ENCODE peak calls at places on chromosomes 16 and 17, in ten cellular contexts. Q, R, S, A, T, B, I, G, V and X are unnamed samples.

GRCh38 chr16:28318042-28318597 is 25.8 kb downstream of the SBK1 start:
- DNase-seq in Q (no peak), R (no peak), S (no peak), A (no peak), T (no peak), B (no peak), I (no peak), G (no peak), V (no peak), X (no peak)

GRCh38 chr17:81954131-81955057 is 6.6 kb downstream of the NOTUM start:
- DNase-seq in Q (no peak), R (no peak), S (no peak), A (no peak), T (no peak), B (no peak), I (no peak), G (no peak), V (no peak), X (no peak)

GRCh38 chr17:40187238-40187637 is 10.0 kb downstream of the RAPGEFL1 start:
- DNase-seq in Q (no peak), R (no peak), S (no peak), A (no peak), T (no peak), B (no peak), I (no peak), G (no peak), V (no peak), X (no peak)

GRCh38 chr17:83186226-83186625 is 106.8 kb downstream of the METRNL start:
- DNase-seq in Q (no peak), R (no peak), S (no peak), A (peak), T (no peak), B (no peak), I (no peak), G (peak), V (no peak), X (no peak)

GRCh38 chr16:29306953-29307597 is 99.4 kb downstream of the NPIPB11 start:
- DNase-seq in Q (no peak), R (no peak), S (no peak), A (no peak), T (peak), B (no peak), I (no peak), G (no peak), V (no peak), X (no peak)

GRCh38 chr17:40551874-40552768 is 13.2 kb downstream of the CCR7 start:
- DNase-seq in Q (no peak), R (peak), S (peak), A (peak), T (peak), B (no peak), I (peak), G (peak), V (peak), X (peak)

GRCh38 chr17:43784628-43785101 is 4.4 kb downstream of the CFAP97D1 start:
- DNase-seq in Q (no peak), R (no peak), S (no peak), A (no peak), T (peak), B (no peak), I (peak), G (no peak), V (no peak), X (peak)

GRCh38 chr16:546909-547770 is 13.1 kb upstream of the PRR35 start:
- DNase-seq in Q (peak), R (peak), S (no peak), A (no peak), T (peak), B (no peak), I (no peak), G (peak), V (peak), X (no peak)

GRCh38 chr16:3215601-3216262 is 19.2 kb downstream of the ZNF200 start:
- DNase-seq in Q (no peak), R (no peak), S (no peak), A (no peak), T (no peak), B (no peak), I (no peak), G (no peak), V (no peak), X (no peak)

GRCh38 chr17:1110844-1111598 is 68.8 kb downstream of the ABR start:
- DNase-seq in Q (peak), R (peak), S (peak), A (peak), T (peak), B (peak), I (peak), G (no peak), V (peak), X (peak)

GRCh38 chr16:754208-755097 is 6.1 kb upstream of the MSLN start:
- DNase-seq in Q (no peak), R (no peak), S (no peak), A (no peak), T (no peak), B (no peak), I (no peak), G (no peak), V (no peak), X (no peak)

GRCh38 chr17:77142689-77143088 is 1.9 kb downstream of the SEC14L1 start:
- DNase-seq in Q (no peak), R (no peak), S (no peak), A (no peak), T (no peak), B (no peak), I (no peak), G (no peak), V (no peak), X (no peak)

GRCh38 chr16:17780181-17780580 is 309.4 kb upstream of the XYLT1 start:
- DNase-seq in Q (no peak), R (no peak), S (no peak), A (no peak), T (peak), B (no peak), I (no peak), G (no peak), V (no peak), X (peak)

GRCh38 chr17:16298140-16298662 is 55.1 kb downstream of the CENPV start:
- DNase-seq in Q (no peak), R (peak), S (no peak), A (no peak), T (no peak), B (no peak), I (no peak), G (no peak), V (no peak), X (no peak)

GRCh38 chr17:8277317-8277716 is 11.2 kb upstream of the RANGRF start:
- DNase-seq in Q (no peak), R (no peak), S (no peak), A (no peak), T (no peak), B (no peak), I (no peak), G (no peak), V (no peak), X (no peak)

GRCh38 chr16:10738231-10739077 is 5.2 kb upstream of the NUBP1 start:
- DNase-seq in Q (peak), R (no peak), S (no peak), A (peak), T (peak), B (peak), I (no peak), G (no peak), V (peak), X (peak)

GRCh38 chr17:43722921-43723665 is 35.5 kb downstream of the SOST start:
- DNase-seq in Q (no peak), R (no peak), S (no peak), A (no peak), T (no peak), B (no peak), I (no peak), G (no peak), V (no peak), X (no peak)

GRCh38 chr16:21277045-21277926 is 804 bp downstream of the CRYM start:
- DNase-seq in Q (no peak), R (no peak), S (no peak), A (no peak), T (no peak), B (no peak), I (no peak), G (no peak), V (no peak), X (no peak)

GRCh38 chr16:21276090-21276489 is 2.0 kb downstream of the CRYM start:
- DNase-seq in Q (no peak), R (no peak), S (no peak), A (no peak), T (no peak), B (no peak), I (no peak), G (no peak), V (no peak), X (no peak)

GRCh38 chr16:21275529-21275928 is 2.6 kb downstream of the CRYM start:
- DNase-seq in Q (no peak), R (no peak), S (no peak), A (no peak), T (no peak), B (no peak), I (no peak), G (no peak), V (no peak), X (no peak)

GRCh38 chr16:21279501-21279900 is 1.4 kb upstream of the CRYM start:
- DNase-seq in Q (no peak), R (no peak), S (no peak), A (no peak), T (peak), B (no peak), I (no peak), G (no peak), V (no peak), X (no peak)

GRCh38 chr16:21277927-21278706 is at the start of gene CRYM:
- DNase-seq in Q (no peak), R (peak), S (no peak), A (peak), T (peak), B (no peak), I (no peak), G (peak), V (peak), X (peak)
- H3K4me3 ChIP-seq in Q (peak), R (no peak), S (peak), A (peak), T (peak), B (peak), I (peak), G (no peak), V (peak), X (peak)

GRCh38 chr16:57108432-57108831 is 16.0 kb downstream of the CPNE2 start:
- DNase-seq in Q (no peak), R (no peak), S (no peak), A (no peak), T (no peak), B (no peak), I (no peak), G (no peak), V (no peak), X (no peak)

GRCh38 chr16:57110937-57111336 is 18.6 kb downstream of the CPNE2 start:
- DNase-seq in Q (no peak), R (no peak), S (no peak), A (no peak), T (no peak), B (no peak), I (no peak), G (no peak), V (no peak), X (no peak)

GRCh38 chr16:57107324-57107922 is 15.0 kb downstream of the CPNE2 start:
- DNase-seq in Q (no peak), R (no peak), S (no peak), A (no peak), T (no peak), B (no peak), I (no peak), G (peak), V (no peak), X (no peak)

GRCh38 chr16:57111420-57111819 is 19.0 kb downstream of the CPNE2 start:
- DNase-seq in Q (no peak), R (no peak), S (no peak), A (no peak), T (no peak), B (no peak), I (no peak), G (no peak), V (no peak), X (no peak)

DNA sequence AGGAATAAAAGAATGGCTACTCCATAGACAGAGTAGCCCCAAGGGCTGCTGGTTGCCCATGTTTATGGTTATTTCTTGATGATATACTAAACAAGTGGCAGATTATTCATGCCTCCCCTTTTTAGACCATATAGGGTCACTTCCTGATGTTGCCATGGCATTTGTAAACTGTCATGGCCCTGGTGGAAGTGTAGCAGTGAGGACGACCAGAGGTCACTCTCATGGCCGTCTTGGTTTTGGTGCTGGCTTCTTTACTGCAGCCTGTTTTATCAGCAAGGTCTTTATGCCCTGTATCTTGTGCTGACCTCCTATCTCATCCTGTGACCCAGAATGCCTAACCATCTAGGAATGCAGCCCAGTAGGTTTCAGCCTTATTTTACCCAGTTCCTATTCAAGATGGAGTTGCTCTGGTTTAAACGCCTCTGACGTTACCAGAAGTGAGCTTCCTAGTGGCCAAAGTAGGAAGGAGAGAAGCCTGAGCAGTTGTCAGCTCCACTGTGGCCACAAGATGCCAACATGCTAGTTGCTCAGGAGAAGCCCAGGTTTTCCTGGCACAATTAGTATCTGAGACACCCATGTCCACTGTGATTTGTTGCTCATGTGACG is 17.2 kb downstream of the CPNE2 start:
- DNase-seq in Q (no peak), R (no peak), S (no peak), A (no peak), T (no peak), B (no peak), I (no peak), G (no peak), V (no peak), X (no peak)
- TF ChIP-seq CTCF in Q (no peak), R (no peak), S (no peak), A (no peak), T (no peak), B (no peak), I (no peak), G (no peak), V (no peak), X (no peak)

GRCh38 chr16:2150418-2151187 is 2.2 kb downstream of the RAB26 start:
- DNase-seq in Q (no peak), R (peak), S (no peak), A (no peak), T (peak), B (no peak), I (no peak), G (peak), V (peak), X (no peak)

GRCh38 chr16:2147981-2148671 is at the start of gene RAB26:
- DNase-seq in Q (no peak), R (peak), S (no peak), A (peak), T (peak), B (no peak), I (no peak), G (peak), V (peak), X (peak)

GRCh38 chr16:2149630-2150417 is 1.4 kb downstream of the RAB26 start:
- DNase-seq in Q (no peak), R (no peak), S (no peak), A (no peak), T (no peak), B (no peak), I (no peak), G (no peak), V (peak), X (no peak)

GRCh38 chr16:2147378-2147777 is 1.0 kb upstream of the RAB26 start:
- DNase-seq in Q (no peak), R (no peak), S (no peak), A (no peak), T (no peak), B (no peak), I (no peak), G (no peak), V (no peak), X (no peak)

GRCh38 chr16:2148714-2149629 is 547 bp downstream of the RAB26 start:
- DNase-seq in Q (no peak), R (peak), S (no peak), A (no peak), T (no peak), B (no peak), I (no peak), G (peak), V (peak), X (no peak)
- H3K4me3 ChIP-seq in Q (peak), R (no peak), S (peak), A (peak), T (peak), B (peak), I (peak), G (peak), V (peak), X (peak)

GRCh38 chr17:28549274-28550132 is 2.9 kb downstream of the UNC119 start:
- DNase-seq in Q (peak), R (no peak), S (no peak), A (no peak), T (no peak), B (no peak), I (no peak), G (no peak), V (no peak), X (no peak)

GRCh38 chr17:28550858-28551257 is 1.6 kb downstream of the UNC119 start:
- DNase-seq in Q (no peak), R (no peak), S (no peak), A (no peak), T (no peak), B (no peak), I (no peak), G (no peak), V (no peak), X (no peak)

GRCh38 chr17:28547623-28548416 is 4.6 kb downstream of the UNC119 start:
- DNase-seq in Q (peak), R (peak), S (no peak), A (peak), T (peak), B (no peak), I (no peak), G (peak), V (peak), X (peak)

GRCh38 chr17:28547096-28547622 is 5.3 kb downstream of the UNC119 start:
- DNase-seq in Q (no peak), R (no peak), S (no peak), A (no peak), T (no peak), B (no peak), I (no peak), G (no peak), V (no peak), X (no peak)

GRCh38 chr17:28548417-28549130 is 3.9 kb downstream of the UNC119 start:
- DNase-seq in Q (no peak), R (no peak), S (no peak), A (no peak), T (no peak), B (no peak), I (no peak), G (no peak), V (no peak), X (no peak)
- TF ChIP-seq CTCF in Q (no peak), R (no peak), S (no peak), A (no peak), T (no peak), B (no peak), I (no peak), G (peak), V (no peak), X (no peak)

GRCh38 chr16:86573646-86574508 is 4.5 kb upstream of the FOXL1 start:
- DNase-seq in Q (no peak), R (no peak), S (no peak), A (peak), T (no peak), B (no peak), I (no peak), G (no peak), V (no peak), X (no peak)
- H3K4me3 ChIP-seq in Q (no peak), R (no peak), S (no peak), A (peak), T (no peak), B (no peak), I (peak), G (no peak), V (no peak), X (no peak)